ENCODE peak calls at places on chromosomes 4 and X, in four cellular contexts. O is breast epithelium; J is colonic mucosa; Z is CD8-positive, alpha-beta T cell. S is an unnamed sample.

GRCh38 chr4:42248986-42249385 is 96.5 kb upstream of the BEND4 start:
- DNase-seq in Z (no peak), O (no peak), J (no peak), S (no peak)

GRCh38 chrX:111914398-111915092 is 38.6 kb downstream of the TRPC5OS start:
- DNase-seq in Z (no peak), O (no peak), J (no peak), S (no peak)

GRCh38 chr4:145779319-145779801 is 99.4 kb downstream of the C4orf51 start:
- DNase-seq in Z (no peak), O (no peak), J (no peak), S (no peak)

GRCh38 chrX:63561425-63561824 is 210.3 kb upstream of the SPIN4 start:
- DNase-seq in Z (no peak), O (no peak), J (no peak), S (no peak)

GRCh38 chr4:183011213-183011907 is 87.7 kb upstream of the WWC2 start:
- DNase-seq in J (no peak), O (no peak), Z (no peak), S (no peak)

GRCh38 chr4:185602397-185602796 is 67.1 kb upstream of the PDLIM3 start:
- DNase-seq in Z (no peak), J (no peak), O (no peak), S (no peak)

GRCh38 chr4:102524691-102525090 is 23.5 kb downstream of the NFKB1 start:
- DNase-seq in Z (no peak), J (no peak), O (no peak), S (no peak)

GRCh38 chrX:20124964-20125363 is 8.3 kb upstream of the MAP7D2 start:
- DNase-seq in J (no peak), Z (no peak), O (no peak), S (no peak)

GRCh38 chr4:112183252-112183651 is 38.0 kb downstream of the FAM241A start:
- DNase-seq in O (no peak), J (no peak), Z (no peak), S (no peak)

GRCh38 chr4:48022192-48022799 is 5.7 kb downstream of the NIPAL1 start:
- DNase-seq in O (no peak), J (peak), Z (no peak), S (no peak)

GRCh38 chr4:8409271-8410065 is 31.1 kb downstream of the ACOX3 start:
- DNase-seq in O (no peak), J (peak), Z (peak), S (no peak)

GRCh38 chr4:38664704-38665401 is 854 bp downstream of the KLF3 start:
- DNase-seq in Z (peak), O (peak), J (peak), S (no peak)

GRCh38 chrX:1679238-1679637 is 64.4 kb downstream of the ASMT start:
- DNase-seq in J (no peak), O (no peak), Z (no peak), S (no peak)

GRCh38 chrX:110425222-110425621 is 66.6 kb downstream of the RTL9 start:
- DNase-seq in O (no peak), J (no peak), Z (no peak), S (no peak)

GRCh38 chr4:99585521-99585920 is 10.9 kb downstream of the MTTP start:
- DNase-seq in O (no peak), Z (no peak), J (no peak), S (no peak)

GRCh38 chrX:103254171-103254824 is 657 bp downstream of the TCEAL8 start:
- DNase-seq in O (peak), J (peak), Z (peak), S (no peak)

GRCh38 chr4:26613242-26613641 is 29.4 kb downstream of the TBC1D19 start:
- DNase-seq in Z (no peak), J (no peak), O (no peak), S (no peak)

GRCh38 chr4:174286870-174287269 is 3.2 kb downstream of the CEP44 start:
- DNase-seq in O (no peak), Z (no peak), J (no peak), S (no peak)
- TF ChIP-seq CTCF in O (no peak), Z (no peak), J (no peak), S (no peak)

GRCh38 chr4:143399113-143399949 is 62.7 kb downstream of the GAB1 start:
- DNase-seq in J (no peak), Z (no peak), O (no peak), S (no peak)

GRCh38 chr4:143397335-143397734 is 60.7 kb downstream of the GAB1 start:
- DNase-seq in Z (no peak), J (no peak), O (no peak), S (no peak)

GRCh38 chr4:143402776-143403550 is 66.3 kb downstream of the GAB1 start:
- DNase-seq in J (no peak), O (no peak), Z (no peak), S (no peak)

GRCh38 chr4:143397887-143398286 is 61.2 kb downstream of the GAB1 start:
- DNase-seq in J (no peak), O (no peak), Z (no peak), S (no peak)

DNA sequence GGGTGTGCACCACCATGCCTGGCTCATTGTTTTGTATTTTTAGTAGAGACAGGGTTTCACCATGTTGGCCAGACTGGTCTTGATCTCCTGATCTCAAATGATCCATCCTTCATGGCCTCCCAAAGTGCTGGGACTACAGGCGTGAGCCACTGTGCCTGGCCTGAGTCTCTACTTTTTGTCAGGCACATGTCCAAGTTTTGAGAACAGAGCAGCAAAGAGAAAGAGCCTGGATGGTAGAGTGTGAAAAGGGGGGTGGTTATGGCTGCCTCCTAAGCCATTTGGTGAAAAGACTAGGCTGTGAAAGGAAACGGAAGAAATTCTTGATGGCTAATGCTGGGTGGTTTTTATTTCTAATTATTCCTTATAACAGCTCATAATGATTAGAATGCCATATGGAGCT is 63.4 kb downstream of the GAB1 start:
- DNase-seq in O (no peak), Z (no peak), J (no peak), S (no peak)
- H3K27ac ChIP-seq in O (no peak), Z (no peak), J (no peak), S (no peak)

GRCh38 chr4:122170775-122171174 is 18.6 kb downstream of the BLTP1 start:
- DNase-seq in O (no peak), J (no peak), Z (no peak), S (no peak)
- TF ChIP-seq CTCF in O (no peak), J (no peak), Z (no peak), S (no peak)

GRCh38 chr4:30903493-30903892 is 183.3 kb downstream of the PCDH7 start:
- DNase-seq in Z (no peak), J (no peak), O (no peak), S (no peak)

GRCh38 chr4:30904161-30904560 is 184.0 kb downstream of the PCDH7 start:
- DNase-seq in J (peak), O (no peak), Z (no peak), S (no peak)

GRCh38 chr4:30904593-30904992 is 184.4 kb downstream of the PCDH7 start:
- DNase-seq in J (peak), Z (no peak), O (no peak), S (no peak)

DNA sequence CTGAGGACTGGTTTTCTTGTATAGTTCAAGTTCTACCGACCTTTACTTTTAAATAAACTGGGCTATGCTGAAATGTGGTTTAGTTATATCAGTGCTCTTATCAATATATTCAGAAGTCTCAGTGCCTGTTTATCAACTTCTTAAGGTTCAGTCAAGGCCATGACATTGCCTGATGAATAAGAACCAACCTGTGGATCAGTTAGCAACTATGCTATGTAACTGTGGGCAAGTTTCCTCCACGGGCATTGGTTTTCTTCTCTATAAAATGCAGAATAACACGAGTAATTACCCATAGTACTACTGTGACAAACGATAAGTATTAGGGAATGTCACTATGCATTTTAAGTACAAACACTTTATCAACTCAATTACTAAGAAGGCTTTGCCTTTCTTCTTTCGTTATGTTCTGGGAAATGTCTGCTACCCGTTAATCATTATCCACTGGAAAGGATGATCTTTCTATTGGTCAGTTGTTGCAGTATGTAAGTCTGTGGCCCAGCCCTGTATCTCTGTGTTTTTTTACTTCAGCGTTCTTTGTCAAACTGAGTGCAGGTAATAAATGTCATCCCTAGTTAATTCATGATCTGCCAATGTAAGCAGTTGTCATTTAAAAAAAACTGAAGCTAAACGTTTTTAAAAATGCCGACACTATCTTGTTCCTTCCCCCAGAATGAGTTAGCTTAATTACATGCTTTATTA is 181.8 kb downstream of the PCDH7 start:
- DNase-seq in Z (no peak), J (no peak), O (no peak), S (no peak)
- H3K27ac ChIP-seq in Z (no peak), J (no peak), O (no peak), S (peak)

DNA sequence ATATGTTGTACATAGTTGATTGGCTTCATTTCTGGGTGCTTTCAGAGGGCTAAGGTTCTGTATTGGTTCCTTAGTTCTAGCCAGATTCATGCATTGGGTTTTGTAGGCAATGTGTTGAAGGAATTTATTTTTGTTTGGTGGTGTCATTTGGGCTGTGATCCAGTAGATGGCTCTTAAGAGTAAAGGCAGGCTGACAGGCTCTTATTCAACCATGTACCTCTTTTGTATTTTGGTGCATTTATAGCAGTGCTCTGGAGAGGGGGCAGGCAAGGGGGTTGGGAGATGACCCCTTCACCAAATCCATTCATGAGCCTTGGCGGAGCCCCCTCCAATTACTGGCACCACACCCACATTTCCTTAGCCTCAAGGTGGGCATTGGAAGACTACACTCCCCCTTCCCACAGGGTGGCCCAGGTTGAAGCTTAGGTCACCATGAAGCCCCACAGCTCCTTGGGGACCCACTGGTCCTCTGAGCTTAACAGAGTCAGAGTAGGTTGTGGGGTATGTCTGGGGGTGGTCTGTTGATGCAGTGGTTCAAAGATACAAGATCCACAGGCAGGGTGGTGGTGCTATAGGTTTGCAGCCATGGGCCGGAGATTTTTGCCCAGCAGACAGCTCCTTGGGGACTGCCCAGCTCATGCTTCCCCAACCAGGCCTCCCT is 143.0 kb upstream of the GNPDA2 start:
- DNase-seq in J (no peak), Z (no peak), O (no peak), S (no peak)
- TF ChIP-seq CTCF in J (no peak), Z (no peak), O (no peak), S (no peak)

GRCh38 chrX:65689377-65689776 is 21.9 kb downstream of the MSN start:
- DNase-seq in J (no peak), Z (no peak), O (no peak), S (no peak)
- H3K27ac ChIP-seq in J (no peak), Z (no peak), O (no peak), S (peak)

GRCh38 chrX:129086802-129087201 is 436.5 kb downstream of the SMARCA1 start:
- DNase-seq in J (no peak), Z (no peak), O (no peak), S (no peak)

DNA sequence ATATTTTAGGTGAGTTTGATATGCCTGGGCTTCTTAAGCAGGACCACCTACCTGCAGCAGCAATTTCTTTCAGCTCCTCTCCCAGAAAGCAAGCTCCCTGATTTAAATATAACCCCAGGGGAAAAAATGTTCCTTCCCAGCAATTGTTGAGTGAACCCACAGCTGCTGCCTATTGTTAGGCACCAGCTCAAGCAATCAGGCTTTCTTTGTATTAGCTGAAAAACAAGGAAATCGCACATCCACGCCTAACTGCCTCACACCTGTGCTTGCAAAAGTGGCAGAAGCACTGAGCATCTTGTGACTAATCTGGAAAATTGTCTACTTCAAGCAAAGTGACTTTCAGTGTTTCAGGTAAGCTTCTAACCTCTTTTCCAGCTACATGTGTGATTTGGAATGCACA is 432.2 kb downstream of the SMARCA1 start:
- DNase-seq in J (no peak), O (no peak), Z (no peak), S (no peak)
- TF ChIP-seq CTCF in J (no peak), O (no peak), Z (no peak), S (no peak)

S was measured in thoracic aorta.